ENCODE peak calls at places on chromosome 7, in six cellular contexts. M is activated naive CD4-positive, alpha-beta T cell; X is endodermal cell; F is astrocyte of the spinal cord; E is central memory CD8-positive, alpha-beta T cell; S is IMR-90. A is an unnamed sample.

GRCh38 chr7:25495342-25495855 is 267.1 kb upstream of the NPVF start:
- DNase-seq in S (no peak), E (no peak), F (no peak), M (no peak), X (peak), A (no peak)

GRCh38 chr7:73899731-73900142 is 38.8 kb downstream of the TMEM270 start:
- DNase-seq in S (peak), M (no peak), F (peak), E (no peak), X (peak), A (no peak)

GRCh38 chr7:73824986-73825385 is 5.8 kb upstream of the CLDN4 start:
- DNase-seq in S (no peak), F (no peak), E (no peak), X (peak), M (no peak), A (peak)

GRCh38 chr7:130070900-130071622 is 727 bp downstream of the KLHDC10 start:
- DNase-seq in X (no peak), S (no peak), F (no peak), M (no peak), E (no peak), A (peak)

GRCh38 chr7:131034166-131034881 is 293.4 kb upstream of the MKLN1 start:
- DNase-seq in X (peak), E (no peak), S (no peak), F (no peak), M (no peak), A (peak)

GRCh38 chr7:38178695-38179344 is 775 bp downstream of the STARD3NL start:
- DNase-seq in E (no peak), M (no peak), F (no peak), X (no peak), S (peak), A (no peak)

GRCh38 chr7:50285259-50285658 is 19.3 kb upstream of the IKZF1 start:
- DNase-seq in X (no peak), S (no peak), F (no peak), E (no peak), M (no peak), A (no peak)

GRCh38 chr7:128093606-128094005 is 62.4 kb upstream of the LRRC4 start:
- DNase-seq in M (no peak), X (no peak), S (no peak), F (no peak), E (no peak), A (peak)

GRCh38 chr7:107179326-107180163 is 10.7 kb downstream of the HBP1 start:
- DNase-seq in S (peak), X (no peak), F (peak), M (no peak), E (no peak), A (peak)

GRCh38 chr7:22855049-22855392 is 32.4 kb upstream of the TOMM7 start:
- DNase-seq in F (no peak), M (no peak), E (no peak), S (no peak), X (no peak), A (no peak)

A was measured in kidney tubule cell.